ENCODE peak calls at places on chromosomes 6 and 20, in seven cellular contexts. B is CD4-positive, CD25-positive, alpha-beta regulatory T cell; L is HCT116; V is adrenal gland; Y is A549; X is heart left ventricle; U is Peyer's patch. W is an unnamed sample.
A peak's percentile ranks its signal among the peaks of the same experiment; 100 is the strongest.

GRCh38 chr6:69835414-69836179 is 30.8 kb upstream of the COL19A1 start:
- DNase-seq in B (no peak), L (peak; percentile 56), V (no peak), Y (peak; percentile 3), X (no peak), U (peak; percentile 49), W (peak; percentile 42)

GRCh38 chr20:63014287-63014686 is 7.5 kb upstream of the BHLHE23 start:
- DNase-seq in B (no peak), L (no peak), V (no peak), Y (no peak), X (peak; percentile 1), U (no peak), W (no peak)

GRCh38 chr6:21467091-21467490 is 126.5 kb upstream of the SOX4 start:
- DNase-seq in B (no peak), L (no peak), V (no peak), Y (no peak), X (no peak), U (no peak), W (no peak)

GRCh38 chr20:45467861-45468260 is 1.7 kb upstream of the WFDC2 start:
- DNase-seq in B (no peak), L (no peak), V (no peak), Y (no peak), X (no peak), U (no peak), W (no peak)

GRCh38 chr6:54981276-54981609 is 134.7 kb downstream of the FAM83B start:
- DNase-seq in B (no peak), L (no peak), V (no peak), Y (no peak), X (no peak), U (no peak), W (no peak)

GRCh38 chr20:39048000-39048696 is 86.0 kb downstream of the DHX35 start:
- DNase-seq in B (peak; percentile 48), L (peak; percentile 43), V (peak; percentile 90), Y (peak; percentile 74), X (peak; percentile 89), U (peak; percentile 92), W (peak; percentile 79)

GRCh38 chr20:32518593-32519366 is 66.4 kb downstream of the NOL4L start:
- DNase-seq in B (no peak), L (no peak), V (no peak), Y (no peak), X (no peak), U (no peak), W (no peak)

GRCh38 chr20:11895832-11896484 is 21.7 kb upstream of the BTBD3 start:
- DNase-seq in B (no peak), L (no peak), V (no peak), Y (no peak), X (no peak), U (no peak), W (no peak)

GRCh38 chr6:53937461-53937860 is 142.7 kb downstream of the LRRC1 start:
- DNase-seq in B (no peak), L (no peak), V (no peak), Y (no peak), X (no peak), U (no peak), W (no peak)

GRCh38 chr6:40586369-40586768 is 795 bp downstream of the LRFN2 start:
- DNase-seq in B (no peak), L (no peak), V (peak; percentile 50), Y (no peak), X (no peak), U (no peak), W (no peak)

DNA sequence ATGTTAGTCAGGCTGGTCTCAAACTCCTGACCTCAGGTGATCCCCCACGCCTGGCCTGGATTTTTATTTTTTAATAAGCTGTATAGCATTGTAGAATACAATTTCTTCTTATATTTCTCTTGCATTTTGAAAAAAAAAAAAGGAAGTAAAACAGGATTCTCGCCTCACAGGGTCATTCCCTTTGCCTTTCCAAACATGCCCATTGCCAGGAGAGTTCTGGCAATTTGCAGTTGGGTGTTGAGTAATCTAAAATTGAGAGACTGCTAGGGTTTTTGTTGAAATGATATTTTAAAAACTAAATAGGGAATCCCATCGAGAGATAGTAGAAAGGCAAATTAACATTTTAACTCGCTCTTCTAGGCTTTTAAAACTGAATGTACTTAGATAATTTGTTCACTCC is 196.1 kb downstream of the JARID2 start:
- DNase-seq in B (no peak), L (no peak), V (no peak), Y (no peak), X (no peak), U (no peak), W (no peak)
- H3K4me3 ChIP-seq in B (no peak overlapping the region), L (no peak overlapping the region), V (no peak overlapping the region), Y (no peak overlapping the region), X (no peak overlapping the region), U (no peak overlapping the region), W (no peak overlapping the region)

GRCh38 chr6:13934721-13935120 is 10.0 kb downstream of the RNF182 start:
- DNase-seq in B (no peak), L (no peak), V (no peak), Y (no peak), X (no peak), U (no peak), W (no peak)

GRCh38 chr6:13931797-13932402 is 7.1 kb downstream of the RNF182 start:
- DNase-seq in B (no peak), L (no peak), V (no peak), Y (no peak), X (no peak), U (no peak), W (no peak)

GRCh38 chr6:13932785-13933184 is 8.0 kb downstream of the RNF182 start:
- DNase-seq in B (no peak), L (no peak), V (no peak), Y (no peak), X (no peak), U (no peak), W (no peak)

DNA sequence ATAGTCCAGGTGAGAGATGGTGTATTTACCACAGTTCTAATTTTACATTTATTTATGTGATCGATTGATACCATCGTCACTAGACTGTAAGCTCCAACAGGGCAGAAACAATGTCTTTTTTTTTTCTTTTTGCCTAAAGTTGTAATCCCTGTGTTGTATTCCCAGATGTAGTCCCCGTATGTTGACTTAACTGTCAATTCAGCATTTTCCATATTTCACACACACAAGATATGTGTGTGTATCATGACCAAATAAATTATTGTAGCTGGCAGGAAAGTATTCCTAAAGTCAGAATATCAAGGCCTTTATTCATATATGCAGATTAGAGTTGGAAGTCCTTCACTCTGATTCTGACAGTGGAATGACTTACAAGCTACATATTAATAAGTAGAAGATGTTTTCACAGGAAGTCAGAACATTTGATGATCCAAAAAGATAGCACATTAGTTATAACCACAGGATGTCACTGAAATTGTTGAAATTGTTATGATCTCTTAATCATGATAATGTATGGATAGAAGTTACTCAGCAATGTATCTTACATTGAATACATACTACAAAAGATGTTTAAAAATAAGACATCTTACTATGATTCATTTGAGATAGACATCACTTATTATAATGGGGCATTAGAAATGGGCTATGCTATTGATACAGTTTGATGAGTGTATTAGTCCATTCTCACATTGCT is 10.6 kb downstream of the RNF182 start:
- DNase-seq in B (no peak), L (no peak), V (no peak), Y (no peak), X (no peak), U (no peak), W (no peak)
- H3K27ac ChIP-seq in B (no peak overlapping the region), L (no peak overlapping the region), V (no peak overlapping the region), Y (no peak overlapping the region), X (no peak overlapping the region), U (no peak overlapping the region), W (no peak overlapping the region)

DNA sequence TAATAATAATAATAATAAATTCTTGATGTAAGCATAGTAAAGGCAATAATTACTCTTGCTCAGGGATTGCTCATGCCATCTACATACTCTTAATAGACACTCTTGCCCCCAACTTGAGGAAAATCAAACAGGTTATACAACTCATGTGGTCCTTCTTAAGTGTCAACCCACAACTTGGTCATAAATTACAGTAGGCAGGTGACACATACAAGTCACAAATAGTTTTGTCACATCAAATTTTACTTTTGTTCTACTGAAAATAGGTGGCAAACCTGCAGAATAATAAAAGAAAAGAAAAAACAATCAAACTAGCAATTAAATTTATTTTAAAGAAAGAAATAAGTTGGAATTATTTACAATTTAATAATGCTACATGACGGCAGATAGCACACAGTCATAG is 1.6 kb downstream of the ME1 start:
- DNase-seq in B (no peak), L (no peak), V (no peak), Y (no peak), X (no peak), U (no peak), W (no peak)
- H3K4me3 ChIP-seq in B (no peak overlapping the region), L (peak overlapping the region; percentile 90), V (peak overlapping the region; percentile 80), Y (peak overlapping the region; percentile 76), X (peak overlapping the region; percentile 72), U (no peak overlapping the region), W (no peak overlapping the region)

GRCh38 chr6:108714012-108714773 is 134.0 kb upstream of the ARMC2 start:
- DNase-seq in B (no peak), L (no peak), V (peak; percentile 59), Y (no peak), X (no peak), U (no peak), W (no peak)
- H3K27ac ChIP-seq in B (no peak overlapping the region), L (no peak overlapping the region), V (no peak overlapping the region), Y (no peak overlapping the region), X (no peak overlapping the region), U (no peak overlapping the region), W (no peak overlapping the region)

GRCh38 chr6:24283043-24283985 is 74.5 kb downstream of the DCDC2 start:
- DNase-seq in B (no peak), L (peak; percentile 65), V (peak; percentile 81), Y (peak; percentile 83), X (peak; percentile 74), U (peak; percentile 72), W (peak; percentile 56)
- H3K4me3 ChIP-seq in B (no peak overlapping the region), L (peak overlapping the region; percentile 12), V (peak overlapping the region; percentile 40), Y (no peak overlapping the region), X (no peak overlapping the region), U (no peak overlapping the region), W (no peak overlapping the region)

DNA sequence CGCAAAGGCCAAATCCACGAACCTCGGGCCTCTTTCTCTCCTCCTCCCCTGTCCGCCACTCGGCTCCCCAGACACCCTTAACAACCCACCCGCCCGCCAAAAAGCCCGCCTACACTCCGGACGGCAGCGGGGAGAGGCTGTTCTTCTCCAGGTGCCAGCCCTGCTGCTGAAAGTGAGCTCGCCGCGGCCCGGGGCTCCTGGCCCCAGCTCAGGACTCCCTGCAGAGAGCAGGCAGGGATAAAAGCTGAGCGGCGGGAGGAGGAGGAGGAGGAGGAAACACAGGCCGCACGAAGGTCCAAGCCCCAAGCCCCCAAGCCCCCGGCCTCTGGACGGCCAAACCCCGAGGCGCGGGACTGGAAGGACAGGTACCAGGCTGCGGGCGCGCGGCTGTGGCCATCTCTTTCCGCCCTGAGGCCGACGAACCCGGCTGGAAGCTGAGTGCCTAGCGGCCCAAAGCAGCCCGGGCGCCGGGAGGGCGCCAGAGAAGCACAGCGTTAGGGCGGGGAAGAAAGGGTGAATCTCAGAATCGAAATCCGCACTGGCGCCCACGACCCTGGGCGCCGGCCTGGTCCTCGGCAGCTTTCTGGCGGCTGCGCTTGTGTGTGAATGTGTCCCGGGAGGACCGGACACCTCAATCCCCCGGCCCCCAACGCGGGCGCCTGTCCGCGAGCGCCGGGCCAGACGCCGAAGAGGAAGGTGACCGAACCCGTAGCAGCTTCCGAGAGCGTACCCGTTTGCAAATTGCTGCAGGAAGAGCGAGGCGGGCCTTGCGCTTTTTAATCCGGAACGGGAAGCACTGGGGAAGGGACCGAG is 3.2 kb downstream of the NRN1 start:
- DNase-seq in B (no peak), L (no peak), V (no peak), Y (no peak), X (no peak), U (no peak), W (no peak)
- H3K27ac ChIP-seq in B (no peak overlapping the region), L (no peak overlapping the region), V (no peak overlapping the region), Y (no peak overlapping the region), X (peak overlapping the region; percentile 52), U (no peak overlapping the region), W (peak overlapping the region; percentile 36)